ENCODE peak calls at places on chromosomes 16 and 17, in seven cellular contexts. I is prostate gland, C is M059J, D is body of pancreas, W is AG10803, F is AG08395, A is ureter. K is an unnamed sample.

GRCh38 chr17:29158515-29159275 is 21.5 kb downstream of the MYO18A start:
- DNase-seq in C (peak), I (no peak), D (no peak), F (peak), A (no peak), W (peak), K (peak)

GRCh38 chr17:1460233-1460632 is 4.2 kb upstream of the CRK start:
- DNase-seq in F (peak), D (peak), C (peak), W (peak), A (peak), I (peak), K (peak)

GRCh38 chr16:53546988-53547391 is 44.0 kb upstream of the AKTIP start:
- DNase-seq in W (no peak), C (peak), F (no peak), A (no peak), I (no peak), D (no peak), K (peak)

GRCh38 chr17:34126496-34126895 is 128.6 kb upstream of the CCL2 start:
- DNase-seq in I (no peak), W (no peak), F (no peak), D (no peak), C (no peak), A (no peak), K (no peak)

GRCh38 chr16:17474572-17474971 is 3.8 kb upstream of the XYLT1 start:
- DNase-seq in I (no peak), W (no peak), D (no peak), F (no peak), A (no peak), C (peak), K (no peak)

GRCh38 chr16:12511708-12512107 is 292.0 kb downstream of the CPPED1 start:
- DNase-seq in C (no peak), A (no peak), I (no peak), W (no peak), F (no peak), D (no peak), K (no peak)

GRCh38 chr17:42055496-42055895 is 5.1 kb upstream of the C17orf113 start:
- DNase-seq in W (no peak), C (peak), D (no peak), I (no peak), A (no peak), F (no peak), K (peak)

GRCh38 chr16:71723537-71724319 is 773 bp downstream of the PHLPP2 start:
- DNase-seq in W (peak), F (peak), C (peak), I (peak), A (peak), D (peak), K (peak)

GRCh38 chr17:65261152-65261551 is 124.0 kb downstream of the RGS9 start:
- DNase-seq in C (no peak), I (no peak), W (no peak), D (no peak), F (no peak), A (no peak), K (no peak)

GRCh38 chr16:86398622-86399021 is 111.7 kb upstream of the FOXF1 start:
- DNase-seq in D (no peak), A (no peak), W (no peak), F (no peak), I (no peak), C (peak), K (peak)

GRCh38 chr17:14374268-14374667 is 73.4 kb downstream of the HS3ST3B1 start:
- DNase-seq in A (no peak), I (no peak), F (no peak), D (no peak), C (no peak), W (no peak), K (no peak)

GRCh38 chr16:80317132-80318098 is 223.4 kb upstream of the DYNLRB2 start:
- DNase-seq in A (no peak), C (peak), W (no peak), F (no peak), I (no peak), D (no peak), K (peak)

GRCh38 chr16:31502981-31503380 is 5.2 kb downstream of the RUSF1 start:
- DNase-seq in F (peak), C (no peak), I (no peak), D (no peak), W (peak), A (no peak), K (peak)

GRCh38 chr17:17226451-17227265 is 10.3 kb downstream of the FLCN start:
- DNase-seq in A (no peak), F (no peak), W (no peak), D (no peak), C (no peak), I (no peak), K (no peak)

GRCh38 chr16:27164280-27164837 is 39.0 kb upstream of the KDM8 start:
- DNase-seq in C (no peak), F (no peak), I (no peak), A (no peak), W (no peak), D (no peak), K (no peak)

GRCh38 chr16:27234603-27235002 is 31.3 kb downstream of the KDM8 start:
- DNase-seq in F (no peak), I (no peak), D (no peak), W (no peak), C (no peak), A (no peak), K (no peak)

GRCh38 chr16:89123001-89123830 is 29.6 kb downstream of the ACSF3 start:
- DNase-seq in W (no peak), D (no peak), A (no peak), C (peak), F (no peak), I (no peak), K (no peak)

GRCh38 chr17:76428511-76428910 is 24.4 kb downstream of the UBE2O start:
- DNase-seq in W (no peak), F (no peak), A (no peak), C (no peak), D (no peak), I (no peak), K (peak)

GRCh38 chr16:80672379-80672778 is 131.6 kb downstream of the DYNLRB2 start:
- DNase-seq in I (no peak), C (no peak), W (no peak), D (no peak), A (no peak), F (no peak), K (no peak)

GRCh38 chr17:177155-177554 is 4.3 kb downstream of the DOC2B start:
- DNase-seq in A (no peak), I (no peak), F (no peak), W (no peak), D (no peak), C (no peak), K (no peak)

GRCh38 chr16:65672960-65673359 is 551.1 kb upstream of the CDH11 start:
- DNase-seq in I (no peak), A (no peak), D (no peak), W (peak), C (peak), F (peak), K (peak)

GRCh38 chr17:38925263-38925995 is at the start of gene LASP1NB:
- DNase-seq in C (no peak), I (no peak), A (no peak), W (peak), F (no peak), D (no peak), K (peak)

GRCh38 chr17:57485916-57486315 is 229.6 kb downstream of the MSI2 start:
- DNase-seq in C (no peak), A (no peak), W (no peak), I (no peak), D (no peak), F (no peak), K (no peak)

GRCh38 chr17:34556951-34557350 is 22.4 kb upstream of the TMEM132E start:
- DNase-seq in C (no peak), F (no peak), I (peak), A (no peak), W (no peak), D (no peak), K (no peak)

GRCh38 chr17:49386373-49386772 is 24.3 kb upstream of the ZNF652 start:
- DNase-seq in I (no peak), D (no peak), F (no peak), A (no peak), W (no peak), C (no peak), K (no peak)

GRCh38 chr16:2143874-2144485 is 4.4 kb upstream of the RAB26 start:
- DNase-seq in A (no peak), I (no peak), W (no peak), C (no peak), D (no peak), F (no peak), K (no peak)

GRCh38 chr17:79951361-79952264 is 84.1 kb downstream of the TBC1D16 start:
- DNase-seq in A (no peak), W (peak), I (peak), F (peak), C (peak), D (peak), K (peak)

GRCh38 chr17:3885970-3886369 is 6.9 kb downstream of the CAMKK1 start:
- DNase-seq in W (peak), I (no peak), A (no peak), F (peak), D (no peak), C (peak), K (peak)

GRCh38 chr16:68592466-68593337 is 52.4 kb upstream of the CDH3 start:
- DNase-seq in I (no peak), W (no peak), D (no peak), F (no peak), A (no peak), C (no peak), K (peak)

GRCh38 chr16:74601131-74601871 is 5.6 kb downstream of the GLG1 start:
- DNase-seq in F (no peak), D (no peak), A (no peak), I (no peak), W (no peak), C (no peak), K (no peak)